ENCODE peak calls at places on chromosomes 1 and 21, in four cellular contexts. Q, M, F and X are unnamed samples.

GRCh38 chr1:32394890-32395415 is 712 bp upstream of the BSDC1 start:
- DNase-seq in F (no peak), Q (no peak), M (no peak), X (no peak)

GRCh38 chr1:23701996-23702395 is 10.4 kb downstream of the RPL11 start:
- DNase-seq in M (no peak), F (no peak), Q (no peak), X (no peak)

GRCh38 chr1:93474291-93474690 is 26.4 kb downstream of the FNBP1L start:
- DNase-seq in M (no peak), Q (no peak), F (no peak), X (no peak)

GRCh38 chr1:72284084-72284397 is 1.7 kb upstream of the NEGR1 start:
- DNase-seq in M (no peak), Q (no peak), F (no peak), X (no peak)

GRCh38 chr1:8218351-8219092 is 99.4 kb upstream of the SLC45A1 start:
- DNase-seq in F (no peak), Q (no peak), M (no peak), X (no peak)

GRCh38 chr1:13737388-13737787 is 37.4 kb downstream of the PRDM2 start:
- DNase-seq in Q (no peak), F (no peak), M (no peak), X (no peak)

GRCh38 chr1:81179239-81179638 is 621.5 kb upstream of the ADGRL2 start:
- DNase-seq in F (no peak), M (no peak), Q (no peak), X (no peak)

GRCh38 chr1:196558424-196558823 is 49.8 kb downstream of the KCNT2 start:
- DNase-seq in M (no peak), Q (no peak), F (no peak), X (no peak)

GRCh38 chr1:175449306-175449705 is 256.7 kb upstream of the KIAA0040 start:
- DNase-seq in F (no peak), Q (no peak), M (no peak), X (no peak)

GRCh38 chr1:21838359-21839157 is 26.5 kb downstream of the LDLRAD2 start:
- DNase-seq in F (no peak), Q (no peak), M (no peak), X (no peak)

GRCh38 chr1:21837476-21837875 is 25.4 kb downstream of the LDLRAD2 start:
- DNase-seq in F (no peak), Q (no peak), M (no peak), X (no peak)

GRCh38 chr1:21836010-21836409 is 23.9 kb downstream of the LDLRAD2 start:
- DNase-seq in M (no peak), Q (no peak), F (no peak), X (no peak)

GRCh38 chr1:21834666-21835065 is 22.6 kb downstream of the LDLRAD2 start:
- DNase-seq in M (no peak), Q (no peak), F (no peak), X (no peak)

DNA sequence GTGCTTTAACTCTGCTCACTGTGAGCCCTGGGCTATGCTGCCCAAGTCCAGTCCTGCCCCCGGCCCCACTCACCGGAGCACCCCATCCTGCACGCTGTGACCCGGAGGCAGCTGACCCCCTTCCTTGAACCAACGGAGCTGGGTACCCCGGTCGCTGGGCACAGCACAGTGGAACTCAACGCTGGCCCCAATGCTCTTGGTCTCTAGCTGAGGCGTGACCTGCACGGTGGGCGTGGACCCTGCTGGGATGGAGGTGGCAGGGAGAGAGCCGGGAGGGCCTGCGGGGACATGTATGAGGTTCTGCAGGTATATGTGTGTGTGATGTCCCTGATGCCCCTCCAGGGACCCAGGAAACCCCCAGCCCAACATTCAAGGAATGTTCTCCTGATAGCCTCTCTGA is 24.7 kb downstream of the LDLRAD2 start:
- DNase-seq in M (no peak), F (no peak), Q (no peak), X (no peak)
- H3K36me3 ChIP-seq in M (no peaks in the 10 kb centered on the region), F (peaks cover 29% of the 10 kb centered on the region), Q (peaks cover 100% of the 10 kb centered on the region), X (peaks cover 16% of the 10 kb centered on the region)

DNA sequence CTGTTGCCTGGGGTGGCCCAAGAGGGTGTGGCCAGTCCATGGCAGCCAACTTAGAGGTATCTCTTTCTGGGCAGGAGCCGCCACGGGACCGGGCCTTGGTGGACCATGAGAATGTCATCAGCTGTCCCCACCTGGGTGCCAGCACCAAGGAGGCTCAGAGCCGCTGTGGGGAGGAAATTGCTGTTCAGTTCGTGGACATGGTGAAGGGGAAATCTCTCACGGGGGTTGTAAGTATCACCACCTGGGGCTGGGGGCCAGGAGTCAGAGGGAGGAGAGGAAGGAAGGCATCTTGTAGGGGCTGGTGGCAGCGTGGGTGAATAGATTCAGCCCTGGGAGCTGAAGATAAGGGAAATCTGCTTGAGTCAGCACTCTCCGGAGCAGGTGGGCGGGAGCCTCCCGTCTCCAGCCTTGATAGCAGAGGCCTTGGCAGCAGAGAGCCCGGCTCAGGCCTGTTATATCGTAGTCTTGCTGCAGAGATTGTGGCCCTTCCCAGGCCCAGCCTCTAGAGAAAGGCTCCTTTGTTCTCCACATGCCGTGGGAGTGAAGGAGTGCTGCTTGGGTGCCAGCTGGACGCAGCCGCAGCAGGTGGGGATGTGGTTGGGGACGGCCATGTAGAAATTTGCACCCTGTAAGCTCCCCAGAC is 25.4 kb downstream of the PHGDH start:
- DNase-seq in Q (no peak), F (no peak), M (no peak), X (peak; percentile 29)
- H3K36me3 ChIP-seq in Q (peaks cover 3% of the 10 kb centered on the region), F (peaks cover 50% of the 10 kb centered on the region), M (peaks cover 16% of the 10 kb centered on the region), X (no peaks in the 10 kb centered on the region)

GRCh38 chr21:46544003-46544402 is 60.9 kb downstream of the S100B start:
- DNase-seq in Q (no peak), M (no peak), F (no peak), X (no peak)
- H3K36me3 ChIP-seq in Q (peaks cover 84% of the 10 kb centered on the region), M (peaks cover 29% of the 10 kb centered on the region), F (peaks cover 4% of the 10 kb centered on the region), X (peaks cover 9% of the 10 kb centered on the region)

DNA sequence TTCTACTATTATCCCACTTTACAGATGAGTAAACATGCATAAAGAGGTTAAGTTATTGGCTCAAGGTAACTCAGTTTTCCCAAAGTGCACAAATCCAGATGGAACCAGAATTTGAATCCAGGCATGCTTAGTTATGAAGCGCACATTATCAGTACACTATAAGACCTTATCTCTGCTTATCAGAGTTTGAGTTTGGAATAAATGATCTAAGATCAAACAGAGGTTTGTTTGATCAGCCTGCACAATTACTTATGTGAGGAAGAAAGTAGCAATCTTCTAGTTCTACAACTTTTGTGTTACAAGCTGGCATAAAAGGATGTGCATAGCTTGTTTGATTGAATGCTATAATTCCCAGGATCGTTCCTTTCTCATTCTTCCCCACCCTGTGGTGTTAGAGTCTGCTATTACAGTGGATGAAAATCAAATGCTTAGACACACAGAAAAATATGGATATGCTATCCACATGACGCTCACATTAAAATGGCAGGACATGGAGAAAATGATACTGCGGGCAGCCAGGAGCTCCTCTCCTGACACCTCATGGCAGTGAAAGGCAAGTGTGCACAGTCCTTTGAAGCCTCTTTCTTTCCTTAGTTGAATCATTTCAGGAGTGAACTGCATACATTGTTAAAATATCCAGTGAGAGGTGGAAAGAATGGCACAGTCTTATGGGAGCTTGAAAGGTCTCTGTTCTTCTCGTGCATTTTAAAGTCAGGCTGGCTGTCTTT is 24.0 kb upstream of the PBX1 start:
- DNase-seq in M (no peak), F (no peak), Q (no peak), X (no peak)
- H3K36me3 ChIP-seq in M (no peaks in the 10 kb centered on the region), F (no peaks in the 10 kb centered on the region), Q (no peaks in the 10 kb centered on the region), X (no peaks in the 10 kb centered on the region)

DNA sequence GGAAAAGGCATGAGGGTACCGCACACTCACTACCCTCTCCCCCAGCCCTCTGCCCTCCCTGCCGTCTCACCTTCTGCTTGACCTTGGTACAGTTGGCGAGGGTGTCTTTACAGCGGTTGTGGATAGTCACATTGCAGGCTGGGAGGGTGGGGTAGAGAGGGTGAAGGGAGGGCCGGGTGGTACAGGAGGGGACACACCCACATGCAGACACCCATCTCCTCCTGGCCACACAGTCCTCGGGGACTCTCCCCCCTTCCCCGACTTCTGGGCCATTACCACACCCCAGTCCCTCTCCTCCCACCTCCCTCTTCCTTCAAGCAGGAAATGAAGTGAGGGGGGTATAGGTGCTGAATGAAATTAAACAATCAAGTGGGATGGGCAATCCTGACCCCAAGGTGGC is 11.6 kb downstream of the ARHGEF2 start:
- DNase-seq in F (no peak), Q (no peak), M (no peak), X (no peak)
- H3K36me3 ChIP-seq in F (peaks cover 29% of the 10 kb centered on the region), Q (peaks cover 84% of the 10 kb centered on the region), M (peaks cover 51% of the 10 kb centered on the region), X (peaks cover 25% of the 10 kb centered on the region)

DNA sequence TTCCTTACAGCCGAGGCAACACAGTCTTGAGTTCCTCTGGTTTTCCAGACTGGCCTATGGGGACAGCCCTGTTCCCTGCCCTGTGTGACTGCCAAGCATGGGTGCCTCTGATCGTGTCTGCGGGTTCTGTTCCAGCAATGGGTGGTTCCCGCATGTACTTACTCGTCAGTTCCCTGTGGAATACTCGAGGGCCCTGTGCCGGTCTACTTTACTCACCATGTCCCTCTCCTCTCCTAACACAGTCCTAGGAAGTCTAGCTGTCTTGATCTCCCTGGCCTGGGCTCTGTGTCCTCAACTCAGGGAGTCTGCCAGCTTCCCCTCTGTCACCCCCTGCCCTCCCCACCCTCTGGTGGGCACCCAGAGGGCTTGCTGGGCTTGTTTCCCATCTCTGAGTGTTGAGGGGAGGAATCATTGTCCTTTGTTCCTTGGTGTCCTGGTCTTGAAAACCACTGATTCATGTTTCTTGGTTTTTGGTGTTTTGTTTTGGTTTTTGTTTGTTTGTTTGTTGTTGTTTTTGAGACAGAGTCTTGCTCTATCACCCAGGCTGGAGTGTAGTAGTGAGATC is 36.0 kb downstream of the TRAPPC10 start:
- DNase-seq in Q (no peak), M (no peak), F (no peak), X (no peak)
- H3K36me3 ChIP-seq in Q (peaks cover 25% of the 10 kb centered on the region), M (peaks cover 19% of the 10 kb centered on the region), F (no peaks in the 10 kb centered on the region), X (peaks cover 5% of the 10 kb centered on the region)

DNA sequence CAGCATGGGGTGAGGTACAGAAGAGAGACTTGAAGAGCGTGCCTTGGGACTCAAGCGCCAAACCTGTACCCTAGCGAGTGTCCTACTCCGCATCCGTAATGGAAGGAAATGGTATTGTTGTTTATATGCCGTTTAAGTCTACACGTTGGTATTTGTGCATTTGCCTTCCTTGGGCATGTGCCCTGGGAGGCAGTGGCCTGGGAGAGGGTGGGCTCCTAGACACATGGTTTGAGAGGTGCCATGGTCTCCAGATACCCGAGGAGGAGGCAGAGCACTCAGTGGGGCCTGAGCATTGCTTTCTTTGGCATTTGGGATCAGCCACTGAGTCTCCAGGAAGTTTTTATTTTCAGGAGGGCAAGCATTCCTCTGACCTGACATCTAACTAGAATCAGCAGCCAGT is 6.5 kb downstream of the ZNF672 start:
- DNase-seq in Q (no peak), M (no peak), F (no peak), X (no peak)
- H3K36me3 ChIP-seq in Q (peaks cover 58% of the 10 kb centered on the region), M (peaks cover 36% of the 10 kb centered on the region), F (no peaks in the 10 kb centered on the region), X (peaks cover 12% of the 10 kb centered on the region)

GRCh38 chr1:232464325-232464724 is 165.6 kb downstream of the SIPA1L2 start:
- DNase-seq in Q (no peak), M (no peak), F (no peak), X (no peak)

GRCh38 chr1:232463226-232463625 is 166.7 kb downstream of the SIPA1L2 start:
- DNase-seq in F (no peak), M (no peak), Q (no peak), X (no peak)

GRCh38 chr1:232459826-232460225 is 170.1 kb downstream of the SIPA1L2 start:
- DNase-seq in F (no peak), Q (no peak), M (no peak), X (no peak)

GRCh38 chr1:232459087-232459486 is 170.8 kb downstream of the SIPA1L2 start:
- DNase-seq in M (no peak), Q (no peak), F (no peak), X (no peak)

DNA sequence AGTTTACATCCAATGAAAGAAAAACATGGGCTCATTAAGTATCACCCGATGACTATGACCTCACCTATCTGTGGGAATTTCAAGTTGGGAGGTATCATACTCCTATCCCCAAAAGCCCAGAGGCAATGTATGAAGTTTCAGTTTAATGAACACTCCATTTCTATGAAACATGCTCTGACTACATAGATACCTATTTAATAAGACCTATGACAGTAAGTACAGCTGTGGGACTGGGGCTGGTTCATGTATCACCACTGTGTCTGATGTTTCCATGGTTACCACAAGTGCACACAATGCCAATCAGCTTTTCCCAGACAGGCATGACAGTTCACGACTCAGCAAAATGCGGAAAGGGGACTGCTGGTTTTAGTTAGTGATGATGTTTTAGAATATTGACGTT is 167.7 kb downstream of the SIPA1L2 start:
- DNase-seq in Q (no peak), M (no peak), F (no peak), X (no peak)
- H3K36me3 ChIP-seq in Q (peaks cover 19% of the 10 kb centered on the region), M (no peaks in the 10 kb centered on the region), F (no peaks in the 10 kb centered on the region), X (peaks cover 8% of the 10 kb centered on the region)